ENCODE peak calls at places on chromosomes 3 and 15, in six cellular contexts. One of them, this sample, is unnamed.

GRCh38 chr15:50077655-50078054 is 41.4 kb downstream of the ATP8B4 start:
- DNase-seq in sigmoid colon: no peak
- DNase-seq in AG04450: no peak
- DNase-seq in adrenal gland: no peak
- DNase-seq in cardiac muscle cell: no peak
- DNase-seq in small intestine: no peak
- DNase-seq in this sample: no peak

GRCh38 chr3:192445768-192446644 is 281.3 kb downstream of the FGF12 start:
- DNase-seq in small intestine: no peak
- DNase-seq in adrenal gland: no peak
- DNase-seq in AG04450: no peak
- DNase-seq in sigmoid colon: no peak
- DNase-seq in cardiac muscle cell: no peak
- DNase-seq in this sample: peak

GRCh38 chr15:52164631-52165265 is 26.4 kb downstream of the GNB5 start:
- DNase-seq in small intestine: no peak
- DNase-seq in sigmoid colon: no peak
- DNase-seq in adrenal gland: no peak
- DNase-seq in AG04450: no peak
- DNase-seq in cardiac muscle cell: no peak
- DNase-seq in this sample: peak

GRCh38 chr15:65791335-65792129 is 561 bp downstream of the DENND4A start:
- DNase-seq in small intestine: no peak
- DNase-seq in adrenal gland: peak
- DNase-seq in cardiac muscle cell: peak
- DNase-seq in sigmoid colon: peak
- DNase-seq in AG04450: no peak
- DNase-seq in this sample: peak

GRCh38 chr15:69996842-69997478 is 100.8 kb downstream of the TLE3 start:
- DNase-seq in AG04450: no peak
- DNase-seq in small intestine: peak
- DNase-seq in cardiac muscle cell: no peak
- DNase-seq in sigmoid colon: no peak
- DNase-seq in adrenal gland: no peak
- DNase-seq in this sample: no peak

GRCh38 chr15:88166330-88166993 is 90.1 kb downstream of the NTRK3 start:
- DNase-seq in cardiac muscle cell: peak
- DNase-seq in small intestine: peak
- DNase-seq in adrenal gland: no peak
- DNase-seq in AG04450: no peak
- DNase-seq in sigmoid colon: no peak
- DNase-seq in this sample: peak

GRCh38 chr3:171654809-171655208 is 155.5 kb downstream of the PLD1 start:
- DNase-seq in sigmoid colon: peak
- DNase-seq in small intestine: no peak
- DNase-seq in AG04450: no peak
- DNase-seq in adrenal gland: peak
- DNase-seq in cardiac muscle cell: no peak
- DNase-seq in this sample: peak

GRCh38 chr3:3798641-3799113 is 554 bp upstream of the LRRN1 start:
- DNase-seq in small intestine: peak
- DNase-seq in AG04450: no peak
- DNase-seq in sigmoid colon: no peak
- DNase-seq in adrenal gland: no peak
- DNase-seq in cardiac muscle cell: peak
- DNase-seq in this sample: peak

GRCh38 chr3:5138214-5138981 is 16.3 kb downstream of the ARL8B start:
- DNase-seq in small intestine: no peak
- DNase-seq in cardiac muscle cell: peak
- DNase-seq in sigmoid colon: no peak
- DNase-seq in AG04450: no peak
- DNase-seq in adrenal gland: no peak
- DNase-seq in this sample: peak

GRCh38 chr15:50519740-50520425 is 26.6 kb downstream of the USP50 start:
- DNase-seq in small intestine: peak
- DNase-seq in cardiac muscle cell: no peak
- DNase-seq in adrenal gland: no peak
- DNase-seq in sigmoid colon: no peak
- DNase-seq in AG04450: no peak
- DNase-seq in this sample: no peak

GRCh38 chr3:18247776-18248310 is 177.3 kb downstream of the SATB1 start:
- DNase-seq in sigmoid colon: no peak
- DNase-seq in AG04450: no peak
- DNase-seq in small intestine: no peak
- DNase-seq in cardiac muscle cell: no peak
- DNase-seq in adrenal gland: no peak
- DNase-seq in this sample: no peak

GRCh38 chr3:155069729-155070128 is 10.4 kb upstream of the MME start:
- DNase-seq in cardiac muscle cell: no peak
- DNase-seq in AG04450: no peak
- DNase-seq in sigmoid colon: no peak
- DNase-seq in adrenal gland: no peak
- DNase-seq in small intestine: no peak
- DNase-seq in this sample: no peak

GRCh38 chr3:12986521-12986920 is 86.7 kb downstream of the IQSEC1 start:
- DNase-seq in AG04450: no peak
- DNase-seq in cardiac muscle cell: no peak
- DNase-seq in adrenal gland: no peak
- DNase-seq in sigmoid colon: no peak
- DNase-seq in small intestine: no peak
- DNase-seq in this sample: no peak

GRCh38 chr15:64877435-64877834 is 34.3 kb upstream of the ANKDD1A start:
- DNase-seq in small intestine: peak
- DNase-seq in cardiac muscle cell: no peak
- DNase-seq in sigmoid colon: peak
- DNase-seq in adrenal gland: peak
- DNase-seq in AG04450: no peak
- DNase-seq in this sample: no peak

GRCh38 chr3:11755276-11755675 is 91.4 kb downstream of the TAMM41 start:
- DNase-seq in AG04450: no peak
- DNase-seq in adrenal gland: no peak
- DNase-seq in sigmoid colon: no peak
- DNase-seq in small intestine: no peak
- DNase-seq in cardiac muscle cell: no peak
- DNase-seq in this sample: no peak

GRCh38 chr3:53236112-53236841 is 19.5 kb downstream of the TKT start:
- DNase-seq in AG04450: peak
- DNase-seq in adrenal gland: peak
- DNase-seq in small intestine: peak
- DNase-seq in cardiac muscle cell: peak
- DNase-seq in sigmoid colon: peak
- DNase-seq in this sample: peak

GRCh38 chr15:99213187-99213811 is 36.1 kb downstream of the TTC23 start:
- DNase-seq in cardiac muscle cell: peak
- DNase-seq in sigmoid colon: peak
- DNase-seq in small intestine: peak
- DNase-seq in AG04450: peak
- DNase-seq in adrenal gland: peak
- DNase-seq in this sample: peak

GRCh38 chr3:10757021-10757820 is 58.8 kb upstream of the SLC6A11 start:
- DNase-seq in cardiac muscle cell: no peak
- DNase-seq in sigmoid colon: no peak
- DNase-seq in small intestine: no peak
- DNase-seq in AG04450: no peak
- DNase-seq in adrenal gland: no peak
- DNase-seq in this sample: peak

GRCh38 chr3:52609316-52609815 is 73.0 kb downstream of the UQCC5 start:
- DNase-seq in AG04450: no peak
- DNase-seq in sigmoid colon: no peak
- DNase-seq in cardiac muscle cell: no peak
- DNase-seq in adrenal gland: no peak
- DNase-seq in small intestine: no peak
- DNase-seq in this sample: peak

GRCh38 chr15:38414351-38414750 is 39.6 kb upstream of the FAM98B start:
- DNase-seq in small intestine: peak
- DNase-seq in sigmoid colon: peak
- DNase-seq in AG04450: peak
- DNase-seq in adrenal gland: peak
- DNase-seq in cardiac muscle cell: peak
- DNase-seq in this sample: peak

GRCh38 chr3:69890094-69890493 is 109.4 kb upstream of the SAMMSON start:
- DNase-seq in sigmoid colon: no peak
- DNase-seq in adrenal gland: no peak
- DNase-seq in cardiac muscle cell: no peak
- DNase-seq in small intestine: no peak
- DNase-seq in AG04450: no peak
- DNase-seq in this sample: peak
- H3K27ac ChIP-seq in sigmoid colon: no peak
- H3K27ac ChIP-seq in adrenal gland: no peak
- H3K27ac ChIP-seq in cardiac muscle cell: no peak
- H3K27ac ChIP-seq in small intestine: no peak
- H3K27ac ChIP-seq in AG04450: no peak
- H3K27ac ChIP-seq in this sample: no peak

DNA sequence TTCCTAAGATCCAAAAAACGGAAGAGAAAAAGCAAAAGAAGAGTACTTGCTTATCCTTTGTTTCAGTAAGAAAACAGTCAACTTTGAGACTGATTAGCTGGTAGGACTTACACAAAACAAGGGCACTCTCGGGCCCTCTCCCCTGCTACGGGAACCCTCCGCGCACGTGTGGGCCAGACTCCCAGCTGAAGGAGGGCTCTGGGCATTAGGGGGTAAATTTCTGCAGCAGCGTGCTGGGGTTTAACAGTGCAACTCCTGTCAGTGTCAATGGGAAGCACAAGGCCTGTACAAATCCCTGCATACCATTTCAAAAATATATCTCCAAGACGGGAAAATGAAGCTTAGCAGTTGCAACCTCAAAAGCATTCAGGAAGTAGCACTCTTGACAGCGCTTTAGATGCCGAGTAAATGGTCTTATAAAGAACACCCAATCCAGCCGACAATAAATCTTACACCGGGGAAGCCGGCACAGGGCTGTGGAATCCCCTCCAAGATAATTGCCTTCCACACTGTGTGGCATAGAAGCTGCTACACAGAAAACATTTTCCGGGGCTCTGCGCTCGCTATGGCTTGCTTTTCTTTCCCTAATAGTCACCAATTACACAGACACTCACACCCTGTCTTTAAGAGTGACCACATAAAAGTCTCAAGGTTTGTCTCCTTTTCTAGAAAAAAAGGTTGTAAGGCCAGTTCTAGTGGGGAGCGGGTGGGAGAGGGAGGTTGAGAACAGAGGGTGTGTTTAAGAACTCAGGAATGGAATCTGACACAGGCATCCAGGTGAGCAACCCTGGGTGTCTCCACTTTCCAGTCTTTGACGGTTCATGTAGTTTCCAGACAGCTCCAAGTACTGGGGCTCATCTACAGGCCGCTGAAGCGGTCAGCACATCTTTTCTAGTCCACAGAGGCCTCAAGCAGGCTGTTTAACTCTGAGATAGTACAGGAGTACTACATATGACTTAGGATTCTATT is 512.7 kb downstream of the FOXP1 start:
- DNase-seq in sigmoid colon: no peak
- DNase-seq in adrenal gland: no peak
- DNase-seq in AG04450: no peak
- DNase-seq in cardiac muscle cell: no peak
- DNase-seq in small intestine: no peak
- DNase-seq in this sample: no peak
- H3K27ac ChIP-seq in sigmoid colon: peak
- H3K27ac ChIP-seq in adrenal gland: no peak
- H3K27ac ChIP-seq in AG04450: no peak
- H3K27ac ChIP-seq in cardiac muscle cell: peak
- H3K27ac ChIP-seq in small intestine: no peak
- H3K27ac ChIP-seq in this sample: no peak

GRCh38 chr15:36903922-36904479 is 196.3 kb downstream of the MEIS2 start:
- DNase-seq in cardiac muscle cell: peak
- DNase-seq in adrenal gland: no peak
- DNase-seq in small intestine: peak
- DNase-seq in sigmoid colon: no peak
- DNase-seq in AG04450: no peak
- DNase-seq in this sample: no peak
- H3K27ac ChIP-seq in cardiac muscle cell: peak
- H3K27ac ChIP-seq in adrenal gland: no peak
- H3K27ac ChIP-seq in small intestine: no peak
- H3K27ac ChIP-seq in sigmoid colon: peak
- H3K27ac ChIP-seq in AG04450: no peak
- H3K27ac ChIP-seq in this sample: no peak

DNA sequence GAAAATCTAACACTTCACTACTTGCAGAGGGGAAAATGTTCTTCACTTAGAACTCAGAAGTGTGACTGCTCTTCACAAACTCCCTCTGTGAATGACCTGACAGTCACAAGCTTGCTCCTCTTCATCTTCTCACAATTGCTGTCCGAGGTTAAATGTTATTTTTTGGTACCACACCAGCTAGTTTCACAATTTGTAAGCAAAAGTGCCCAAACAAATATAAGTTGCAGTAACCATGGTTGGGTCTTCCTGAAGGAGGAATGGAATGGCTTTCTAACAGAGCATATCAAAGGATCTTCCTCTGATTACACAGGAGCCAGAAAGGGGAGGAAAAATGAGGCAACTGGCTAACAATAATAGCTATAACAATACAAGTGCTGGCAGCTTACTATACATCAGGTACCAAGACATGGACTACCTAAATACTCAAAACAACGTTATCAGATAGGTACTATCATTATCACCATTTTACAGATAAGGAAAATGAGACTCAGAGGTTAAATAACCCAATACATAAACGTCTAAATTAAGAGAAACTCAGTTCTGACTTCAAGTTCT is 90.4 kb downstream of the WWTR1 start:
- DNase-seq in AG04450: no peak
- DNase-seq in sigmoid colon: no peak
- DNase-seq in adrenal gland: no peak
- DNase-seq in small intestine: no peak
- DNase-seq in cardiac muscle cell: no peak
- DNase-seq in this sample: no peak
- H3K27ac ChIP-seq in AG04450: no peak
- H3K27ac ChIP-seq in sigmoid colon: peak
- H3K27ac ChIP-seq in adrenal gland: no peak
- H3K27ac ChIP-seq in small intestine: no peak
- H3K27ac ChIP-seq in cardiac muscle cell: no peak
- H3K27ac ChIP-seq in this sample: peak

This sample was measured in GM23248.